ENCODE peak calls at places on chromosomes 7 and 10, in six cellular contexts. B is activated T-helper 1 cell treated with anti-CD3 and anti-CD28 coated beads, Interleukin-12 subunit alpha, Interleukin-12 subunit beta, Interleukin-2, Interleukin-4 antibody, amounts not matched to agents 30 ng/mL and 10 ng/mL and 1 ng/mL, durations not matched to agents 14 hours and 24 hours and 36 hours; S is amygdala; C is astrocyte of the hippocampus; R is colonic mucosa; H is AG09319. L is an unnamed sample.

GRCh38 chr10:18334116-18334867 is 194.1 kb downstream of the CACNB2 start:
- DNase-seq in B (no peak), S (no peak), C (no peak), R (no peak), H (no peak), L (no peak)

GRCh38 chr7:66213637-66214036 is 8.5 kb downstream of the TPST1 start:
- DNase-seq in B (no peak), S (no peak), C (no peak), R (no peak), H (no peak), L (no peak)

GRCh38 chr10:118594392-118595063 is 920 bp downstream of the PRLHR start:
- DNase-seq in B (peak; percentile 1), S (no peak), C (peak; percentile 76), R (peak; percentile 22), H (no peak), L (no peak)

GRCh38 chr10:1243486-1244182 is 187.4 kb downstream of the WDR37 start:
- DNase-seq in B (no peak), S (no peak), C (no peak), R (no peak), H (no peak), L (no peak)

GRCh38 chr10:124892905-124893304 is 49.0 kb upstream of the ZRANB1 start:
- DNase-seq in B (no peak), S (no peak), C (no peak), R (no peak), H (no peak), L (no peak)

GRCh38 chr10:30751678-30752331 is 122.3 kb upstream of the LYZL2 start:
- DNase-seq in B (no peak), S (peak; percentile 79), C (peak; percentile 79), R (peak; percentile 56), H (peak; percentile 70), L (peak; percentile 62)

GRCh38 chr10:113179270-113179669 is 229.2 kb downstream of the TCF7L2 start:
- DNase-seq in B (no peak), S (no peak), C (no peak), R (no peak), H (no peak), L (no peak)

GRCh38 chr10:75084834-75085384 is 26.5 kb upstream of the SAMD8 start:
- DNase-seq in B (no peak), S (no peak), C (no peak), R (no peak), H (no peak), L (no peak)

GRCh38 chr10:102517553-102517952 is 13.8 kb downstream of the SUFU start:
- DNase-seq in B (no peak), S (no peak), C (peak; percentile 44), R (no peak), H (no peak), L (no peak)

GRCh38 chr7:51019231-51019844 is 236.6 kb upstream of the GRB10 start:
- DNase-seq in B (no peak), S (no peak), C (peak; percentile 80), R (no peak), H (no peak), L (no peak)

GRCh38 chr7:127677433-127678230 is 25.6 kb downstream of the SND1 start:
- DNase-seq in B (no peak), S (no peak), C (no peak), R (no peak), H (no peak), L (no peak)

GRCh38 chr7:27165089-27165654 is at the start of gene HOXA9:
- DNase-seq in B (no peak), S (no peak), C (no peak), R (peak; percentile 90), H (no peak), L (no peak)

GRCh38 chr7:512541-513311 is 6.9 kb downstream of the PDGFA start:
- DNase-seq in B (no peak), S (no peak), C (peak; percentile 74), R (peak; percentile 87), H (no peak), L (no peak)

GRCh38 chr10:103552856-103553742 is 59.6 kb downstream of the NEURL1 start:
- DNase-seq in B (no peak), S (no peak), C (no peak), R (no peak), H (no peak), L (no peak)

GRCh38 chr10:69498711-69499471 is 47.6 kb downstream of the TSPAN15 start:
- DNase-seq in B (no peak), S (no peak), C (peak; percentile 46), R (no peak), H (no peak), L (no peak)

GRCh38 chr7:26365077-26365896 is 73.6 kb downstream of the SNX10 start:
- DNase-seq in B (peak; percentile 46), S (peak; percentile 27), C (peak; percentile 86), R (peak; percentile 65), H (peak; percentile 38), L (peak; percentile 71)

GRCh38 chr7:98921608-98922372 is 43.5 kb downstream of the TRRAP start:
- DNase-seq in B (no peak), S (no peak), C (peak; percentile 4), R (no peak), H (no peak), L (no peak)

GRCh38 chr10:102599565-102600327 is 44.5 kb upstream of the TRIM8 start:
- DNase-seq in B (no peak), S (no peak), C (no peak), R (no peak), H (no peak), L (no peak)

GRCh38 chr7:44279731-44280505 is 45.5 kb downstream of the CAMK2B start:
- DNase-seq in B (no peak), S (no peak), C (no peak), R (no peak), H (no peak), L (no peak)

GRCh38 chr10:3924344-3924743 is 139.3 kb upstream of the KLF6 start:
- DNase-seq in B (no peak), S (no peak), C (peak; percentile 77), R (no peak), H (no peak), L (no peak)

GRCh38 chr10:82319046-82319445 is 444.1 kb downstream of the NRG3 start:
- DNase-seq in B (no peak), S (no peak), C (no peak), R (no peak), H (no peak), L (no peak)

GRCh38 chr10:13234172-13234571 is at the start of gene UCMA:
- DNase-seq in B (no peak), S (no peak), C (no peak), R (no peak), H (no peak), L (no peak)

GRCh38 chr10:110493832-110494426 is 3.8 kb upstream of the DUSP5 start:
- DNase-seq in B (no peak), S (no peak), C (no peak), R (no peak), H (no peak), L (no peak)

GRCh38 chr10:125162181-125162906 is 2.0 kb upstream of the CTBP2 start:
- DNase-seq in B (no peak), S (no peak), C (peak; percentile 27), R (peak; percentile 58), H (no peak), L (no peak)

GRCh38 chr7:133950856-133951255 is 176.3 kb upstream of the LRGUK start:
- DNase-seq in B (no peak), S (no peak), C (no peak), R (no peak), H (no peak), L (no peak)

GRCh38 chr10:93074597-93075368 is 1.1 kb downstream of the CYP26A1 start:
- DNase-seq in B (no peak), S (no peak), C (peak; percentile 46), R (no peak), H (no peak), L (no peak)

GRCh38 chr7:92629779-92630178 is 39.6 kb upstream of the FAM133B start:
- DNase-seq in B (no peak), S (no peak), C (no peak), R (no peak), H (no peak), L (no peak)

GRCh38 chr10:48363617-48364355 is 57.3 kb downstream of the MAPK8 start:
- DNase-seq in B (no peak), S (peak; percentile 9), C (peak; percentile 81), R (peak; percentile 33), H (peak; percentile 52), L (peak; percentile 64)

GRCh38 chr10:131838921-131839320 is 61.9 kb upstream of the PPP2R2D start:
- DNase-seq in B (no peak), S (no peak), C (no peak), R (no peak), H (no peak), L (no peak)

GRCh38 chr10:14554091-14554842 is 220.4 kb downstream of the FAM107B start:
- DNase-seq in B (no peak), S (no peak), C (no peak), R (peak; percentile 50), H (no peak), L (no peak)

GRCh38 chr7:17299477-17299991 is 1.1 kb downstream of the AHR start:
- DNase-seq in B (peak; percentile 6), S (no peak), C (peak; percentile 44), R (peak; percentile 31), H (no peak), L (peak; percentile 15)

GRCh38 chr10:122344741-122345258 is 29.7 kb upstream of the PLEKHA1 start:
- DNase-seq in B (no peak), S (no peak), C (peak; percentile 32), R (peak; percentile 53), H (no peak), L (no peak)

GRCh38 chr7:73770002-73770859 is at the start of gene CLDN3:
- DNase-seq in B (no peak), S (no peak), C (peak; percentile 61), R (peak; percentile 95), H (no peak), L (peak; percentile 15)

GRCh38 chr7:33932221-33932620 is 26.9 kb downstream of the BMPER start:
- DNase-seq in B (no peak), S (peak; percentile 8), C (no peak), R (no peak), H (no peak), L (no peak)

GRCh38 chr7:15007507-15007906 is 105.0 kb upstream of the DGKB start:
- DNase-seq in B (no peak), S (no peak), C (no peak), R (no peak), H (no peak), L (peak; percentile 19)

GRCh38 chr7:5094641-5095040 is 49.0 kb downstream of the RBAK start:
- DNase-seq in B (no peak), S (no peak), C (no peak), R (no peak), H (no peak), L (no peak)

L was measured in NCI-H460.